ENCODE peak calls at places on chromosomes 7 and 10, in four cellular contexts. U is cardiac fibroblast, W is IMR-90, T is PC-3. G is an unnamed sample.

GRCh38 chr10:68235111-68235510 is 3.2 kb upstream of the ATOH7 start:
- DNase-seq in U (no peak), W (no peak), T (peak; percentile 92), G (no peak)

GRCh38 chr7:37961251-37961650 is 40.8 kb downstream of the EPDR1 start:
- DNase-seq in U (no peak), W (no peak), T (no peak), G (no peak)

GRCh38 chr10:131068760-131069159 is 242.8 kb downstream of the TCERG1L start:
- DNase-seq in U (no peak), W (no peak), T (no peak), G (no peak)

GRCh38 chr7:11343818-11344413 is 370.2 kb downstream of the PHF14 start:
- DNase-seq in U (peak; percentile 62), W (peak; percentile 26), T (peak; percentile 78), G (peak; percentile 61)

GRCh38 chr7:152871678-152872060 is 112.1 kb downstream of the ACTR3B start:
- DNase-seq in U (no peak), W (no peak), T (no peak), G (no peak)

GRCh38 chr7:130959743-130960207 is 225.8 kb upstream of the KLF14 start:
- DNase-seq in U (peak; percentile 92), W (peak; percentile 85), T (peak; percentile 35), G (peak; percentile 91)

GRCh38 chr10:49448924-49449323 is 53.0 kb upstream of the DRGX start:
- DNase-seq in U (peak; percentile 23), W (no peak), T (no peak), G (peak; percentile 26)

GRCh38 chr7:101245147-101245668 is 327 bp upstream of the FIS1 start:
- DNase-seq in U (peak; percentile 20), W (no peak), T (no peak), G (no peak)

GRCh38 chr10:59625842-59626522 is 83.7 kb downstream of the SLC16A9 start:
- DNase-seq in U (peak; percentile 79), W (peak; percentile 71), T (peak; percentile 95), G (peak; percentile 80)

GRCh38 chr10:44402465-44403205 is 17.7 kb upstream of the CXCL12 start:
- DNase-seq in U (no peak), W (no peak), T (no peak), G (no peak)

GRCh38 chr7:131506597-131506996 is 49.8 kb downstream of the PODXL start:
- DNase-seq in U (no peak), W (no peak), T (no peak), G (no peak)

GRCh38 chr10:122018951-122019413 is 30.0 kb downstream of the TACC2 start:
- DNase-seq in U (no peak), W (no peak), T (peak; percentile 50), G (no peak)

GRCh38 chr7:123208793-123209192 is 9.0 kb upstream of the SLC13A1 start:
- DNase-seq in U (peak; percentile 58), W (no peak), T (peak; percentile 35), G (no peak)

GRCh38 chr7:29946428-29947186 is 43.0 kb downstream of the SCRN1 start:
- DNase-seq in U (peak; percentile 41), W (no peak), T (peak; percentile 52), G (peak; percentile 42)

GRCh38 chr7:155787171-155787851 is 25.0 kb downstream of the SHH start:
- DNase-seq in U (no peak), W (no peak), T (no peak), G (peak; percentile 51)

GRCh38 chr10:131676971-131677421 is 223.8 kb upstream of the PPP2R2D start:
- DNase-seq in U (no peak), W (no peak), T (no peak), G (no peak)

GRCh38 chr10:15370741-15371701 is at the start of gene FAM171A1:
- DNase-seq in U (peak; percentile 47), W (peak; percentile 29), T (peak; percentile 40), G (peak; percentile 82)

GRCh38 chr10:52865213-52865612 is 92.6 kb upstream of the MBL2 start:
- DNase-seq in U (no peak), W (no peak), T (no peak), G (no peak)

GRCh38 chr7:26567263-26567662 is 275.6 kb downstream of the SNX10 start:
- DNase-seq in U (no peak), W (no peak), T (peak; percentile 14), G (no peak)

GRCh38 chr7:101823596-101823995 is 6.2 kb downstream of the CUX1 start:
- DNase-seq in U (no peak), W (no peak), T (no peak), G (no peak)

GRCh38 chr10:43220971-43221418 is 45.9 kb downstream of the RASGEF1A start:
- DNase-seq in U (no peak), W (no peak), T (no peak), G (no peak)

GRCh38 chr7:112449353-112449752 is 907 bp upstream of the IFRD1 start:
- DNase-seq in U (peak; percentile 57), W (peak; percentile 47), T (peak; percentile 83), G (peak; percentile 82)

GRCh38 chr10:122053314-122053713 is 64.4 kb downstream of the TACC2 start:
- DNase-seq in U (no peak), W (no peak), T (no peak), G (no peak)

GRCh38 chr7:128911441-128912031 is 1.0 kb upstream of the KCP start:
- DNase-seq in U (no peak), W (no peak), T (no peak), G (no peak)

GRCh38 chr7:135959655-135960363 is 17.4 kb downstream of the MTPN start:
- DNase-seq in U (no peak), W (no peak), T (no peak), G (no peak)

GRCh38 chr10:6072215-6072941 is 10.2 kb upstream of the IL2RA start:
- DNase-seq in U (no peak), W (no peak), T (no peak), G (no peak)

GRCh38 chr7:130627775-130628174 is 40.8 kb downstream of the COPG2 start:
- DNase-seq in U (no peak), W (no peak), T (no peak), G (no peak)

GRCh38 chr10:113059001-113059780 is 109.1 kb downstream of the TCF7L2 start:
- DNase-seq in U (peak; percentile 73), W (peak; percentile 71), T (no peak), G (peak; percentile 80)

GRCh38 chr7:114789942-114790341 is 132.0 kb upstream of the MDFIC start:
- DNase-seq in U (peak; percentile 90), W (peak; percentile 87), T (peak; percentile 68), G (peak; percentile 93)

GRCh38 chr10:1044146-1044545 is 4.8 kb downstream of the IDI1 start:
- DNase-seq in U (no peak), W (no peak), T (no peak), G (no peak)

GRCh38 chr10:1043532-1043995 is 5.4 kb downstream of the IDI1 start:
- DNase-seq in U (no peak), W (no peak), T (no peak), G (no peak)

GRCh38 chr10:1045415-1045814 is 3.5 kb downstream of the IDI1 start:
- DNase-seq in U (no peak), W (no peak), T (no peak), G (no peak)

GRCh38 chr10:1047937-1048336 is 982 bp downstream of the IDI1 start:
- DNase-seq in U (no peak), W (no peak), T (no peak), G (peak; percentile 51)

GRCh38 chr10:1044964-1045363 is 4.0 kb downstream of the IDI1 start:
- DNase-seq in U (no peak), W (no peak), T (no peak), G (no peak)
- H3K4me3 ChIP-seq in U (no peak overlapping the region), W (no peak overlapping the region), T (no peak overlapping the region), G (no peak overlapping the region)

GRCh38 chr7:85125679-85126078 is 61.2 kb downstream of the SEMA3D start:
- DNase-seq in U (no peak), W (peak; percentile 20), T (no peak), G (peak; percentile 40)
- H3K4me3 ChIP-seq in U (no peak overlapping the region), W (no peak overlapping the region), T (no peak overlapping the region), G (no peak overlapping the region)

GRCh38 chr10:124694467-124695195 is 49.5 kb downstream of the FAM53B start:
- DNase-seq in U (no peak), W (no peak), T (no peak), G (no peak)

GRCh38 chr10:124695259-124695658 is 48.9 kb downstream of the FAM53B start:
- DNase-seq in U (no peak), W (no peak), T (no peak), G (no peak)

GRCh38 chr10:124697837-124698559 is 46.2 kb downstream of the FAM53B start:
- DNase-seq in U (peak; percentile 13), W (peak; percentile 51), T (no peak), G (peak; percentile 14)

GRCh38 chr10:124697443-124697836 is 46.7 kb downstream of the FAM53B start:
- DNase-seq in U (no peak), W (no peak), T (no peak), G (no peak)

GRCh38 chr10:124696446-124697392 is 47.5 kb downstream of the FAM53B start:
- DNase-seq in U (no peak), W (no peak), T (no peak), G (no peak)
- H3K4me3 ChIP-seq in U (no peak overlapping the region), W (no peak overlapping the region), T (no peak overlapping the region), G (no peak overlapping the region)

GRCh38 chr7:105653441-105654005 is 72.2 kb upstream of the EFCAB10 start:
- DNase-seq in U (no peak), W (no peak), T (no peak), G (no peak)

GRCh38 chr7:105656922-105657521 is 75.7 kb upstream of the EFCAB10 start:
- DNase-seq in U (peak; percentile 47), W (no peak), T (peak; percentile 70), G (peak; percentile 56)

GRCh38 chr7:105654095-105654686 is 72.9 kb upstream of the EFCAB10 start:
- DNase-seq in U (no peak), W (no peak), T (no peak), G (no peak)

GRCh38 chr7:105655901-105656380 is 74.6 kb upstream of the EFCAB10 start:
- DNase-seq in U (no peak), W (no peak), T (no peak), G (no peak)

DNA sequence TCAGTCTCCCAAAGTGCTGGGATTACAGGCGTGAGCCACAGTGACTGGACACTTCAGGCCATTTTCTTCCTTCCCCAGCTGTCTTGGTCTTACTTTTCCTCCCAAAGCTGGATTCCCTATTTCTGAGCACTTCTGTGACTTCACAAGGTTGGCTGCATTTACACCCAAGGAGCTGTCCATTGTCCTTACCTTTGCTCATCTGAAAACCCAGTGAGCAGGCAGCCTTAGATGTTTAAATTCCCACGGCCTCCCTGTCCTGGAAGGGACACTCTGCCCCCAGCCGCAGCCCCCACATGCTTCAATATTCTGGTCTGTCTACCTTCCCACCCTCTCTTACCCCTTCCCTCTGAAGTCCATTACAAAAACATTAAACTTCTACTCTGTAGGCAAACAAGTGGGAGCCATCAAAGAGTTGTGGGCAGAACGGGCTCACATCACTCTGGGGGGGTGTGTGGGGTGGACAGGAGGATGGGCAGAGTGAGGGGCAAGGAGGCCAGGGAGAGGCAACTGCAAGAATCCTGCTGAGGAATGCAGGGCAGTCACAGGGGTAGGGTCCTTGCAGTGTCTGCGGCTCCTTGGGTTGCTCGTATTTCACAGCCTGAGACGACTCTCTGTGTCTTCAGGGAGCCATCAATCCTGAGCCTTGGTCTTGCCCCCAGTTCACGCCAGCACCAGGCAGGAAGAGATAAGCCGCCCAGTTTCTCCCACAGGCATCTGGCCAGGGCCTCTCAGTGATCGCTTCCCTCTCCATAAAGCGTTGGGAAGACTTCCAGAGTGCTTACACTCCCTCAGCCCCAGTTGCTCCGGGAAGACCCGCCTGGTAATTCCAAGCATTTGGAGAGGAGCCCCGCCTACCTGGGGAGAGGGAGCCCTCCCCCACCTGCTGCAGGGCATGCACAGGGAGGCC is 74.0 kb upstream of the EFCAB10 start:
- DNase-seq in U (peak; percentile 48), W (peak; percentile 67), T (peak; percentile 44), G (peak; percentile 36)
- H3K4me3 ChIP-seq in U (no peak overlapping the region), W (no peak overlapping the region), T (no peak overlapping the region), G (no peak overlapping the region)

G was measured in GM23248.